ENCODE peak calls at places on chromosomes 13 and 19, in four cellular contexts. E, X, R and F are unnamed samples.

GRCh38 chr19:15780595-15781418 is 6.7 kb upstream of the OR10H5 start:
- DNase-seq in X (no peak), R (no peak), E (no peak), F (no peak)

GRCh38 chr13:95155093-95155492 is 146.2 kb downstream of the ABCC4 start:
- DNase-seq in X (no peak), E (no peak), R (no peak), F (no peak)

GRCh38 chr19:28482221-28482620 is 730.7 kb downstream of the UQCRFS1 start:
- DNase-seq in R (peak), E (no peak), X (no peak), F (no peak)

GRCh38 chr13:95704510-95704909 is 27.6 kb downstream of the DNAJC3 start:
- DNase-seq in X (no peak), R (peak), E (peak), F (no peak)

GRCh38 chr13:73776137-73776785 is 357.9 kb downstream of the KLF12 start:
- DNase-seq in E (no peak), X (no peak), R (no peak), F (no peak)

GRCh38 chr13:74661851-74662250 is 527.6 kb upstream of the KLF12 start:
- DNase-seq in R (no peak), X (no peak), E (no peak), F (no peak)

GRCh38 chr13:91946498-91947070 is 548.2 kb downstream of the GPC5 start:
- DNase-seq in X (no peak), E (peak), R (peak), F (no peak)

GRCh38 chr13:105825071-105825470 is 710.4 kb downstream of the EFNB2 start:
- DNase-seq in X (no peak), R (no peak), E (peak), F (no peak)

GRCh38 chr19:22526661-22527272 is 104.6 kb upstream of the ZNF98 start:
- DNase-seq in X (no peak), R (no peak), E (no peak), F (no peak)

GRCh38 chr13:83780201-83780600 is 102.1 kb downstream of the SLITRK1 start:
- DNase-seq in R (peak), E (peak), X (no peak), F (no peak)

GRCh38 chr19:38004505-38005223 is 97.7 kb downstream of the SIPA1L3 start:
- DNase-seq in E (peak), R (peak), X (peak), F (peak)

GRCh38 chr19:42313096-42313839 is at the start of gene TMEM145:
- DNase-seq in E (peak), X (no peak), R (peak), F (peak)

GRCh38 chr13:111280226-111280625 is 40.2 kb upstream of the TEX29 start:
- DNase-seq in X (peak), R (no peak), E (no peak), F (no peak)
- H3K4me3 ChIP-seq in X (no peak), R (no peak), E (no peak), F (no peak)

GRCh38 chr13:40102854-40103253 is 447.4 kb downstream of the COG6 start:
- DNase-seq in X (no peak), R (no peak), E (no peak), F (peak)
- H3K4me3 ChIP-seq in X (no peak), R (no peak), E (no peak), F (no peak)

GRCh38 chr13:49218493-49219051 is 1.6 kb upstream of the MLNR start:
- DNase-seq in R (peak), X (no peak), E (no peak), F (no peak)
- H3K4me3 ChIP-seq in R (peak), X (no peak), E (no peak), F (no peak)

DNA sequence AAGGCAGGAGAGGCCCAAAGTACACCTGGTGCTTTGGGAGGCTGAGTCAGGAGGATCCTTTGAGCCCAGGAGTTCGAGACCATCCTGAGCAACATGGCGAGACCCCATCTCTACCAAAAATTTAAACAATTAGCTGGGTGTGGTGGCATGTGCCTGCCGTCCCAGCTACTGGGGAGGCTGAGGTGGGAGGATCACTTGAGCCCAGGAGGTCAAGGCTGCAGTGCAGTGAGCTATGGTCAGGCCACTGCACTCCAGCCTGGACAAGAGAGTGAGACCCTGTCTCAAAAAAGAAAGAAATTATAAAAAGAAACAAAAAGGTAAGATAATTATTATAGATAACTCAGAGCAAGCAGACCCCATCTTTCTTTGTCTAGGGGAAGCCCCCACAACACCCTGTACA is 1.9 kb downstream of the HOMER3 start:
- DNase-seq in X (no peak), E (no peak), R (no peak), F (no peak)
- H3K4me3 ChIP-seq in X (no peak), E (no peak), R (no peak), F (no peak)

DNA sequence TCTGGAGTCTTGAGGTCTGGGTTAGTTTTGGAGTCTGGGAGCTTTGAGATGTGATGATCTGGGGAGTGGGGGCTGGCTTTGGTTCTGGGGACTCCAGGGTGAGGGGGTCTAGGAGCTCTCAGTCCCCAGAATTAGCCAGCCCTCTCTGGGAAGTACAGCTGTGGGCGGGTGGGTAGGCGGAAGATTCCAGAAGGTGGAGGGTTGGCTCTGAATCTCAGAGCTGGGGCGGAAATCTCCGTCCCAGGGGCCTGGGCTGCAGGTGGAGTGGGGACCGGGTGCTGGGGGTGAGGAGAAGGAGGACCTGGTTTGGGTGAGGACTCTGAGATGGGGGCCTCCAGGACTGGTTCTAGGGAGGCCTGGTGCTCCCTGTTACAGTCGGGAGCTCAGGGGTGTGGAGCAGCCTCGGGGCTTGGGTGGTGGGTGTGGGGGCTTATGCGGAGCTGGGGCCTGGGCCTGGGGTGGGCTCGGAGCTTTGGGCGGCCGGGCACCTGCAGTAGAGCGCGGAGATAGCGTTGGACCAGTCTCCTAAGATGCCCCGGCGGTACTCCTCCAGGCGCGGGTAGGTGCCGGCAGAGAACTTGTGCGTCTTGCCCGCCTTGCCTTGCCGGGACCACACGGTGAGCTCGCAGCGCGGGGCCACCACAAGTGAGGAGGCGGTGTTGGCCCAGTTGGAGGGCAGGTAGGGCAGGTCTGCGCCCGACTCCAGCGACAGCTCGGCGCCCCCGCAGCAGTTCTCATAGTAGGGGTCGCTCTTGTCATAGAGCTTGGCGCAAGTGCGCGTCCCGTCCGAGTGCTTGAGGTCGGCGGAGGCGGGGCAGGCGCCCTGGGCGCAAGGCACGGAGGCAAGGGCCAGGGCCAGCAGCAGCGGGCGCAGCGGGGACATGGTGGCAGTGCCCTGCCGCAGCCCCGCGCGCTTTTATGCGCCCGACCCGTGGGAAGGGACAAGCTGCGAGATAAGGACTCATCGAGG is at the start of gene SYCN:
- DNase-seq in E (no peak), R (peak), X (no peak), F (peak)
- H3K4me3 ChIP-seq in E (no peak), R (no peak), X (no peak), F (no peak)

GRCh38 chr13:109846185-109846584 is 59.8 kb upstream of the IRS2 start:
- DNase-seq in R (no peak), X (no peak), E (no peak), F (no peak)

GRCh38 chr13:109843695-109844094 is 57.3 kb upstream of the IRS2 start:
- DNase-seq in X (no peak), R (no peak), E (no peak), F (no peak)

GRCh38 chr13:109842521-109842920 is 56.1 kb upstream of the IRS2 start:
- DNase-seq in E (no peak), X (no peak), R (no peak), F (no peak)

GRCh38 chr13:109840893-109841287 is 54.5 kb upstream of the IRS2 start:
- DNase-seq in E (no peak), R (no peak), X (no peak), F (no peak)

GRCh38 chr13:109844396-109844795 is 58.0 kb upstream of the IRS2 start:
- DNase-seq in R (no peak), X (no peak), E (no peak), F (peak)
- H3K4me3 ChIP-seq in R (no peak), X (no peak), E (no peak), F (no peak)